ENCODE peak calls at places on chromosomes 12 and 14, in six cellular contexts. One of them, this sample, is unnamed. For H3K4me1, the result is how much of the 10 kb centered on the place peaks cover.

GRCh38 chr14:50985124-50985815 is 41.0 kb upstream of the PYGL start:
- DNase-seq in HCT116: no peak
- DNase-seq in fibroblast of lung: peak
- DNase-seq in mammary epithelial cell: no peak
- DNase-seq in PC-3: no peak
- DNase-seq in colonic mucosa: no peak
- DNase-seq in this sample: peak

GRCh38 chr14:74988131-74988530 is 14.6 kb upstream of the EIF2B2 start:
- DNase-seq in PC-3: peak
- DNase-seq in colonic mucosa: no peak
- DNase-seq in fibroblast of lung: peak
- DNase-seq in mammary epithelial cell: peak
- DNase-seq in HCT116: peak
- DNase-seq in this sample: peak

GRCh38 chr12:32208355-32208754 is 101.7 kb downstream of the BICD1 start:
- DNase-seq in PC-3: no peak
- DNase-seq in fibroblast of lung: no peak
- DNase-seq in mammary epithelial cell: no peak
- DNase-seq in HCT116: no peak
- DNase-seq in colonic mucosa: no peak
- DNase-seq in this sample: no peak

GRCh38 chr12:12561305-12562015 is 1.2 kb downstream of the DUSP16 start:
- DNase-seq in colonic mucosa: peak
- DNase-seq in PC-3: peak
- DNase-seq in fibroblast of lung: peak
- DNase-seq in mammary epithelial cell: peak
- DNase-seq in HCT116: no peak
- DNase-seq in this sample: peak

GRCh38 chr14:28609228-28609828 is 157.3 kb upstream of the FOXG1 start:
- DNase-seq in colonic mucosa: peak
- DNase-seq in PC-3: peak
- DNase-seq in mammary epithelial cell: peak
- DNase-seq in HCT116: peak
- DNase-seq in fibroblast of lung: peak
- DNase-seq in this sample: peak

GRCh38 chr12:19572920-19573558 is 133.7 kb downstream of the AEBP2 start:
- DNase-seq in HCT116: peak
- DNase-seq in colonic mucosa: peak
- DNase-seq in PC-3: peak
- DNase-seq in fibroblast of lung: peak
- DNase-seq in mammary epithelial cell: peak
- DNase-seq in this sample: peak

GRCh38 chr14:83816755-83817154 is 1713.2 kb upstream of the FLRT2 start:
- DNase-seq in HCT116: no peak
- DNase-seq in PC-3: peak
- DNase-seq in colonic mucosa: no peak
- DNase-seq in mammary epithelial cell: no peak
- DNase-seq in fibroblast of lung: no peak
- DNase-seq in this sample: peak

GRCh38 chr14:77302926-77303325 is 17.8 kb downstream of the POMT2 start:
- DNase-seq in HCT116: peak
- DNase-seq in fibroblast of lung: peak
- DNase-seq in PC-3: peak
- DNase-seq in mammary epithelial cell: peak
- DNase-seq in colonic mucosa: no peak
- DNase-seq in this sample: peak

GRCh38 chr14:46063872-46064271 is 587.7 kb downstream of the RPL10L start:
- DNase-seq in HCT116: no peak
- DNase-seq in mammary epithelial cell: no peak
- DNase-seq in colonic mucosa: no peak
- DNase-seq in fibroblast of lung: no peak
- DNase-seq in PC-3: peak
- DNase-seq in this sample: no peak

GRCh38 chr14:91009501-91010152 is 50.8 kb downstream of the RPS6KA5 start:
- DNase-seq in mammary epithelial cell: no peak
- DNase-seq in colonic mucosa: no peak
- DNase-seq in PC-3: no peak
- DNase-seq in HCT116: no peak
- DNase-seq in fibroblast of lung: no peak
- DNase-seq in this sample: no peak

GRCh38 chr14:26917086-26917485 is 319.3 kb upstream of the NOVA1 start:
- DNase-seq in colonic mucosa: no peak
- DNase-seq in mammary epithelial cell: no peak
- DNase-seq in PC-3: peak
- DNase-seq in HCT116: no peak
- DNase-seq in fibroblast of lung: peak
- DNase-seq in this sample: peak

GRCh38 chr14:91872517-91873470 is 5.5 kb upstream of the TC2N start:
- DNase-seq in HCT116: no peak
- DNase-seq in fibroblast of lung: peak
- DNase-seq in mammary epithelial cell: peak
- DNase-seq in colonic mucosa: peak
- DNase-seq in PC-3: peak
- DNase-seq in this sample: no peak

GRCh38 chr14:54818201-54819133 is 84.2 kb downstream of the GCH1 start:
- DNase-seq in colonic mucosa: no peak
- DNase-seq in mammary epithelial cell: no peak
- DNase-seq in fibroblast of lung: peak
- DNase-seq in HCT116: no peak
- DNase-seq in PC-3: peak
- DNase-seq in this sample: peak

GRCh38 chr14:92686763-92687427 is 61.5 kb downstream of the LGMN start:
- DNase-seq in colonic mucosa: peak
- DNase-seq in PC-3: peak
- DNase-seq in HCT116: peak
- DNase-seq in fibroblast of lung: peak
- DNase-seq in mammary epithelial cell: peak
- DNase-seq in this sample: peak

GRCh38 chr14:63875311-63875710 is 22.5 kb downstream of the SYNE2 start:
- DNase-seq in HCT116: no peak
- DNase-seq in fibroblast of lung: peak
- DNase-seq in mammary epithelial cell: peak
- DNase-seq in PC-3: peak
- DNase-seq in colonic mucosa: peak
- DNase-seq in this sample: no peak

GRCh38 chr12:75155962-75156361 is 53.7 kb downstream of the KCNC2 start:
- DNase-seq in fibroblast of lung: no peak
- DNase-seq in PC-3: no peak
- DNase-seq in HCT116: no peak
- DNase-seq in colonic mucosa: no peak
- DNase-seq in mammary epithelial cell: no peak
- DNase-seq in this sample: no peak

GRCh38 chr14:94773017-94773681 is 3.2 kb upstream of the GSC start:
- DNase-seq in colonic mucosa: no peak
- DNase-seq in PC-3: no peak
- DNase-seq in fibroblast of lung: no peak
- DNase-seq in HCT116: no peak
- DNase-seq in mammary epithelial cell: no peak
- DNase-seq in this sample: no peak

GRCh38 chr14:38310420-38310995 is 54.6 kb upstream of the CLEC14A start:
- DNase-seq in PC-3: no peak
- DNase-seq in mammary epithelial cell: no peak
- DNase-seq in colonic mucosa: no peak
- DNase-seq in fibroblast of lung: no peak
- DNase-seq in HCT116: no peak
- DNase-seq in this sample: no peak

GRCh38 chr14:55073856-55074255 is 22.4 kb downstream of the MAPK1IP1L start:
- DNase-seq in fibroblast of lung: peak
- DNase-seq in mammary epithelial cell: peak
- DNase-seq in HCT116: no peak
- DNase-seq in colonic mucosa: no peak
- DNase-seq in PC-3: peak
- DNase-seq in this sample: peak

GRCh38 chr14:61891251-61891650 is 129.0 kb downstream of the SNAPC1 start:
- DNase-seq in PC-3: peak
- DNase-seq in colonic mucosa: no peak
- DNase-seq in fibroblast of lung: peak
- DNase-seq in mammary epithelial cell: peak
- DNase-seq in HCT116: no peak
- DNase-seq in this sample: peak

GRCh38 chr14:39957290-39957689 is 525.1 kb upstream of the FBXO33 start:
- DNase-seq in fibroblast of lung: no peak
- DNase-seq in PC-3: no peak
- DNase-seq in colonic mucosa: no peak
- DNase-seq in mammary epithelial cell: no peak
- DNase-seq in HCT116: no peak
- DNase-seq in this sample: no peak

GRCh38 chr12:6047249-6048227 is 76.9 kb downstream of the VWF start:
- DNase-seq in PC-3: no peak
- DNase-seq in colonic mucosa: no peak
- DNase-seq in HCT116: no peak
- DNase-seq in mammary epithelial cell: peak
- DNase-seq in fibroblast of lung: peak
- DNase-seq in this sample: peak

GRCh38 chr12:62127516-62127915 is 132.7 kb upstream of the USP15 start:
- DNase-seq in HCT116: no peak
- DNase-seq in fibroblast of lung: no peak
- DNase-seq in mammary epithelial cell: peak
- DNase-seq in PC-3: no peak
- DNase-seq in colonic mucosa: no peak
- DNase-seq in this sample: no peak

GRCh38 chr12:108046135-108046534 is 83.0 kb upstream of the WSCD2 start:
- DNase-seq in fibroblast of lung: no peak
- DNase-seq in mammary epithelial cell: no peak
- DNase-seq in HCT116: no peak
- DNase-seq in PC-3: no peak
- DNase-seq in colonic mucosa: no peak
- DNase-seq in this sample: no peak

GRCh38 chr12:113805201-113805600 is 160.9 kb downstream of the RBM19 start:
- DNase-seq in mammary epithelial cell: no peak
- DNase-seq in PC-3: no peak
- DNase-seq in fibroblast of lung: no peak
- DNase-seq in colonic mucosa: no peak
- DNase-seq in HCT116: no peak
- DNase-seq in this sample: no peak

GRCh38 chr14:57486767-57487379 is 6.8 kb downstream of the CCDC198 start:
- DNase-seq in HCT116: peak
- DNase-seq in mammary epithelial cell: peak
- DNase-seq in fibroblast of lung: peak
- DNase-seq in colonic mucosa: no peak
- DNase-seq in PC-3: peak
- DNase-seq in this sample: peak

GRCh38 chr12:92034858-92035401 is 110.7 kb downstream of the BTG1 start:
- DNase-seq in fibroblast of lung: peak
- DNase-seq in mammary epithelial cell: peak
- DNase-seq in PC-3: peak
- DNase-seq in HCT116: peak
- DNase-seq in colonic mucosa: peak
- DNase-seq in this sample: peak

GRCh38 chr14:84792722-84793410 is 737.1 kb upstream of the FLRT2 start:
- DNase-seq in colonic mucosa: no peak
- DNase-seq in fibroblast of lung: no peak
- DNase-seq in PC-3: no peak
- DNase-seq in mammary epithelial cell: no peak
- DNase-seq in HCT116: no peak
- DNase-seq in this sample: no peak

GRCh38 chr14:61213116-61213720 is 67.9 kb downstream of the TMEM30B start:
- DNase-seq in PC-3: peak
- DNase-seq in HCT116: no peak
- DNase-seq in colonic mucosa: no peak
- DNase-seq in fibroblast of lung: no peak
- DNase-seq in mammary epithelial cell: no peak
- DNase-seq in this sample: peak

GRCh38 chr12:104213952-104214351 is 1.6 kb upstream of the TXNRD1 start:
- DNase-seq in colonic mucosa: no peak
- DNase-seq in mammary epithelial cell: no peak
- DNase-seq in PC-3: peak
- DNase-seq in HCT116: no peak
- DNase-seq in fibroblast of lung: peak
- DNase-seq in this sample: peak

GRCh38 chr12:100376166-100376565 is 19.3 kb downstream of the SLC17A8 start:
- DNase-seq in PC-3: no peak
- DNase-seq in colonic mucosa: no peak
- DNase-seq in HCT116: no peak
- DNase-seq in mammary epithelial cell: no peak
- DNase-seq in fibroblast of lung: no peak
- DNase-seq in this sample: no peak

GRCh38 chr12:100371146-100371545 is 14.3 kb downstream of the SLC17A8 start:
- DNase-seq in fibroblast of lung: no peak
- DNase-seq in HCT116: no peak
- DNase-seq in colonic mucosa: no peak
- DNase-seq in mammary epithelial cell: no peak
- DNase-seq in PC-3: no peak
- DNase-seq in this sample: no peak

GRCh38 chr12:100372846-100373245 is 16.0 kb downstream of the SLC17A8 start:
- DNase-seq in colonic mucosa: no peak
- DNase-seq in PC-3: no peak
- DNase-seq in HCT116: no peak
- DNase-seq in mammary epithelial cell: no peak
- DNase-seq in fibroblast of lung: no peak
- DNase-seq in this sample: peak

GRCh38 chr12:100375023-100375737 is 18.3 kb downstream of the SLC17A8 start:
- DNase-seq in HCT116: no peak
- DNase-seq in fibroblast of lung: peak
- DNase-seq in mammary epithelial cell: no peak
- DNase-seq in colonic mucosa: peak
- DNase-seq in PC-3: no peak
- DNase-seq in this sample: peak
- H3K9ac ChIP-seq in HCT116: no peak
- H3K9ac ChIP-seq in fibroblast of lung: no peak
- H3K9ac ChIP-seq in mammary epithelial cell: no peak
- H3K9ac ChIP-seq in colonic mucosa: no peak
- H3K9ac ChIP-seq in PC-3: no peak
- H3K9ac ChIP-seq in this sample: no peak

GRCh38 chr12:110579889-110580253 is 3.2 kb downstream of the PPTC7 start:
- DNase-seq in PC-3: no peak
- DNase-seq in fibroblast of lung: no peak
- DNase-seq in mammary epithelial cell: no peak
- DNase-seq in HCT116: no peak
- DNase-seq in colonic mucosa: no peak
- DNase-seq in this sample: no peak
- H3K4me1 ChIP-seq in PC-3: half or more
- H3K4me1 ChIP-seq in fibroblast of lung: under half
- H3K4me1 ChIP-seq in mammary epithelial cell: half or more
- H3K4me1 ChIP-seq in HCT116: half or more
- H3K4me1 ChIP-seq in colonic mucosa: under half
- H3K4me1 ChIP-seq in this sample: half or more

GRCh38 chr12:96908170-96908675 is 1.2 kb downstream of the NEDD1 start:
- DNase-seq in mammary epithelial cell: peak
- DNase-seq in colonic mucosa: no peak
- DNase-seq in HCT116: no peak
- DNase-seq in PC-3: peak
- DNase-seq in fibroblast of lung: no peak
- DNase-seq in this sample: no peak
- H3K9ac ChIP-seq in mammary epithelial cell: peak
- H3K9ac ChIP-seq in colonic mucosa: peak
- H3K9ac ChIP-seq in HCT116: peak
- H3K9ac ChIP-seq in PC-3: peak
- H3K9ac ChIP-seq in fibroblast of lung: peak
- H3K9ac ChIP-seq in this sample: peak

GRCh38 chr14:87547536-87547935 is 445.4 kb downstream of the GALC start:
- DNase-seq in colonic mucosa: no peak
- DNase-seq in fibroblast of lung: no peak
- DNase-seq in PC-3: no peak
- DNase-seq in mammary epithelial cell: no peak
- DNase-seq in HCT116: no peak
- DNase-seq in this sample: no peak
- H3K4me1 ChIP-seq in colonic mucosa: under half
- H3K4me1 ChIP-seq in fibroblast of lung: under half
- H3K4me1 ChIP-seq in PC-3: under half
- H3K4me1 ChIP-seq in mammary epithelial cell: under half
- H3K4me1 ChIP-seq in HCT116: under half
- H3K4me1 ChIP-seq in this sample: under half